ENCODE peak calls at places on chromosomes 4 and X, in six cellular contexts. F, T, A, S, B and R are unnamed samples.

GRCh38 chr4:183924362-183925044 is 19.4 kb downstream of the STOX2 start:
- DNase-seq in B (no peak), T (no peak), S (no peak), F (no peak), A (no peak), R (peak)

GRCh38 chrX:2608638-2609430 is 82.3 kb upstream of the CD99 start:
- DNase-seq in A (peak), S (peak), T (peak), B (peak), F (peak), R (peak)

GRCh38 chrX:109839694-109840358 is 106.8 kb upstream of the ACSL4 start:
- DNase-seq in B (no peak), S (peak), A (peak), T (no peak), F (peak), R (no peak)

GRCh38 chr4:7218686-7219085 is 26.3 kb downstream of the SORCS2 start:
- DNase-seq in S (no peak), F (no peak), B (no peak), T (no peak), A (no peak), R (no peak)

GRCh38 chr4:75845992-75846391 is 56.3 kb downstream of the PPEF2 start:
- DNase-seq in A (no peak), F (no peak), B (no peak), S (no peak), T (no peak), R (no peak)

GRCh38 chr4:156190606-156191005 is 236.9 kb upstream of the CTSO start:
- DNase-seq in F (no peak), S (no peak), B (no peak), T (no peak), A (peak), R (no peak)

GRCh38 chr4:47143261-47143660 is 111.9 kb downstream of the GABRB1 start:
- DNase-seq in F (no peak), A (no peak), T (no peak), S (no peak), B (no peak), R (no peak)

GRCh38 chr4:142274137-142274536 is 572.0 kb downstream of the INPP4B start:
- DNase-seq in T (no peak), B (no peak), A (peak), S (no peak), F (no peak), R (no peak)

GRCh38 chr4:149631629-149632028 is 184.0 kb downstream of the IQCM start:
- DNase-seq in B (no peak), F (no peak), T (no peak), A (no peak), S (no peak), R (no peak)

DNA sequence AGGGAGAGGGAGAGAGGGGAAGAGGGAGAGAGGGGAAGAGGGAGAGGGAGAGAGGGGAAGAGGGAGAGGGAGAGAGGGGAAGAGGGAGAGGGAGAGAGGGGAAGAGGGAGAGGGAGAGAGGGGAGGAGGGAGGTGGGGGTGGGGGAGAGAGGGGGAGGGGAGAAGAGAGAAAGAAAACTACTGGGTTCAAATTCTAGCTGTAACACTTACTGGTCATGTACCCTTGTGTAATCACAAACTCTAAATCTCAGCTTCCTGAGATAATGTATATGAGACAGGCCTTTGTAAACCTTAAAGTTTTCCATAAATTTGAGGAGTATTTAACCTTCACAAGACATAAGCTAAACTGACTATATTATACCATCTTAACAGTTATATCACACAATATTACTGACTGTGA is 109.1 kb downstream of the FGF16 start:
- DNase-seq in S (no peak), A (no peak), F (no peak), B (no peak), T (no peak), R (no peak)
- TF ChIP-seq CTCF in S (no peak), A (no peak), F (no peak), B (no peak), T (no peak), R (no peak)

GRCh38 chr4:154421618-154422017 is 70.0 kb downstream of the DCHS2 start:
- DNase-seq in A (no peak), F (no peak), S (no peak), T (no peak), B (no peak), R (no peak)

GRCh38 chr4:154414796-154415195 is 76.8 kb downstream of the DCHS2 start:
- DNase-seq in A (no peak), T (no peak), B (no peak), F (no peak), S (no peak), R (no peak)

GRCh38 chr4:154415313-154415712 is 76.3 kb downstream of the DCHS2 start:
- DNase-seq in A (no peak), B (no peak), F (no peak), S (no peak), T (no peak), R (no peak)

GRCh38 chr4:154417358-154417673 is 74.3 kb downstream of the DCHS2 start:
- DNase-seq in T (no peak), S (no peak), F (no peak), A (no peak), B (no peak), R (no peak)

GRCh38 chr4:154416183-154416543 is 75.4 kb downstream of the DCHS2 start:
- DNase-seq in A (no peak), T (peak), S (peak), F (peak), B (no peak), R (no peak)
- TF ChIP-seq CTCF in A (peak), T (no peak), S (peak), F (peak), B (no peak), R (no peak)

DNA sequence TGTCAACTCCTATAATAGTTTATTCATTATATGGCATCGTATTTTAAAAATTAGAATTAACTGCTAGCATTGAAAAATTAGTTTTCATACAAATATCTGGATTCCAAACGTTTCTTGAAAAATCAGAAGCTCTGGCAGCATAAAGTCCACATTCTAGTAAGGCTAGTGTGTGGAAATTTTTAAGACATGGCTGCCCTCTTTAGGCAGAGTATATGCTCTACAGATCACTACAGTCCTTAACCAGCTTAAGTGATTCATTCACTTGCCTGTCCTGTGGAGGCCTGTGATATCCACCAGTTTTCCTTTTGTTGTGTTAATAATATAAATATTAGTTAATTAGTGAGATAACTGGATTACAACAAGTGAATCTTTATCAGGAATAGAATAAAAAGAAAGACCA is 287.2 kb downstream of the OPHN1 start:
- DNase-seq in B (no peak), A (peak), T (no peak), F (peak), S (peak), R (no peak)
- TF ChIP-seq CTCF in B (peak), A (peak), T (peak), F (peak), S (peak), R (no peak)

DNA sequence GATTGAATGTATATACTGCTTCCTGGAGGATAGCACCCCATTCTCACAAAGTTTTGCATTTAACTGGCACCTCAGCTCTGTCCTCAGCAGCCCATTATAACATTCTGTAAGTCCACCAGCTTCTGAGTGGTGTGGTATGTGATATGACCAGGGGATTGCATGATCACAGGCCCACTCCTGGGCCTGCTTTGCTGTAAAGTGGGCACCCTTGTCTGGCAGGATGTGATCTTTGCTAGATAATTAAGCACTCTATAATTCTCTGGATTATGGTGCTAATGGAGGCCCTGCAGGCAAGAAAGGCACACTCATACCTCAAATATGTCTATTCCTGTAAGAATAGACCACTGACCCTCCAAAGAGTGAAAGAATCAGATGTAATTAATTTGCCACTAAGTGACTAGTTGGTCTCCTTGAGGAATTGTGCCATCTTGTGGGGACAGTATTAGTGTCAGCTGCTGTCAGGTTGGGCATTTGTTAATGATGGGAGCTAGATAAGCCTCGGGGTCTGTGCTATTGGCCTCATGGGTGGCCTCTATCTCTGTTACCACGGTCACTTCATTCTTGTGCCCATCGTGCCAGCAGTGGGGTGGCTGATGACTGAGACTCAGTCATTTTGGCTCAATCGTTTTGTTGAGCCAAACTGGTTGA is 2.2 kb upstream of the CFI start:
- DNase-seq in A (peak), S (peak), F (peak), B (no peak), T (no peak), R (no peak)
- TF ChIP-seq CTCF in A (peak), S (peak), F (peak), B (peak), T (no peak), R (no peak)

DNA sequence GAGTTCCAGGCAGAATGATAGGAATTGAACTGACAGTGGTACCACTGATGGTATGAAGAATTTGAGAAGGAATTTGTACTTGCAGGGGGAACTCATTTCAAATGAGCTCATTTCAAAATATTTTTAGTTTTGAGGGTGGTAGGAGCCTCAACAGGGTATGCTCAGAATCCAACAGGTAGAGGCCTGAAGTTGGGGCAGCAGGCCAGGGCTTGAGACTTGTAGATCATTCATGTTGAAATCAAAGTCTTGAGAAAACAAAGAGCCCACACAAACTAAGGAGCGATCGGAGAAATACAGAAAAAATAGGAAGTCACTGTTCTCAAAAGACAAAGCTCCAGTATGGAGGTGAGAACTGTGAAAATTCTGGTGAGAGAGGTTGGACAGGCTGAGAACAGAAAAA is 1.0 kb upstream of the SLC9A6 start:
- DNase-seq in B (no peak), F (no peak), T (no peak), A (no peak), S (no peak), R (no peak)
- TF ChIP-seq CTCF in B (no peak), F (no peak), T (no peak), A (no peak), S (no peak), R (no peak)

GRCh38 chrX:94524867-94525266 is 850.9 kb downstream of the FAM133A start:
- DNase-seq in A (peak), S (no peak), F (no peak), T (no peak), B (no peak), R (no peak)
- TF ChIP-seq CTCF in A (peak), S (peak), F (peak), T (no peak), B (no peak), R (no peak)

DNA sequence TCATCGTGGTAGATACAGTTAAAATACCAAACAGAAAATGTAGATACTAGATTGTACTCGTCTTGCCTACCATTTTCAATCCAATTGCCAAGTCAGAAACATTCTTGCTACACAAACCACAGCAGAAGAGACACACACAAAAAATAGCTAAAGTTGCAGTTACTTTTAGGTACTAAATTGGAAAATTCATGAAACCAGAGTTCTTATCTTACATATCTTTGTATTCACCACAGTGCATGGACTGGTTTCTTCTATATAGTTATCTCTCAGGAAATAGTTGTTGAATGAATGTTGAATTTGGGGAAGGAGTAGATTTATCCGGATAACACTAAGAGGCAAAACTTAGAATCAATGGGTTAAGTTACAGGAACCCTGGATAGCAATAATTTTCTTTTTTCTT is 14.2 kb downstream of the COL4A5 start:
- DNase-seq in B (no peak), A (no peak), F (no peak), T (no peak), S (no peak), R (no peak)
- TF ChIP-seq CTCF in B (no peak), A (no peak), F (no peak), T (no peak), S (no peak), R (no peak)

GRCh38 chr4:153346031-153346430 is 1.5 kb downstream of the MND1 start:
- DNase-seq in A (no peak), F (peak), T (no peak), S (no peak), B (no peak), R (no peak)

GRCh38 chr4:153346563-153346962 is 2.1 kb downstream of the MND1 start:
- DNase-seq in A (no peak), F (peak), B (no peak), T (no peak), S (peak), R (no peak)

GRCh38 chr4:153344131-153345010 is at the start of gene MND1:
- DNase-seq in A (peak), F (peak), T (peak), S (peak), B (peak), R (peak)

GRCh38 chr4:153347117-153347516 is 2.6 kb downstream of the MND1 start:
- DNase-seq in A (no peak), S (no peak), T (no peak), B (no peak), F (no peak), R (no peak)

GRCh38 chr4:153345011-153345981 is 808 bp downstream of the MND1 start:
- DNase-seq in F (peak), A (peak), T (peak), B (peak), S (peak), R (peak)
- TF ChIP-seq CTCF in F (peak), A (peak), T (no peak), B (no peak), S (peak), R (no peak)